ENCODE peak calls at places on chromosome 1, in five cellular contexts. T, Y, F, V and E are unnamed samples.

GRCh38 chr1:1748686-1749321 is 24.6 kb upstream of the CDK11A start:
- DNase-seq in T (no peak), Y (no peak), F (peak), V (no peak), E (no peak)

GRCh38 chr1:156336242-156336641 is 1.9 kb downstream of the CCT3 start:
- DNase-seq in T (no peak), Y (no peak), F (no peak), V (no peak), E (no peak)

GRCh38 chr1:32247983-32248889 is 1.2 kb downstream of the FAM167B start:
- DNase-seq in T (peak), Y (no peak), F (peak), V (no peak), E (peak)

GRCh38 chr1:41980872-41981653 is 62.3 kb upstream of the HIVEP3 start:
- DNase-seq in T (no peak), Y (no peak), F (no peak), V (no peak), E (no peak)

GRCh38 chr1:169487561-169487960 is 1.8 kb upstream of the SLC19A2 start:
- DNase-seq in T (no peak), Y (no peak), F (peak), V (no peak), E (no peak)

GRCh38 chr1:227234998-227235405 is 83.3 kb downstream of the CDC42BPA start:
- DNase-seq in T (peak), Y (no peak), F (no peak), V (peak), E (peak)

GRCh38 chr1:163650624-163651023 is 328.9 kb downstream of the NUF2 start:
- DNase-seq in T (no peak), Y (no peak), F (peak), V (no peak), E (no peak)

GRCh38 chr1:234218078-234218477 is 155.2 kb upstream of the COA6 start:
- DNase-seq in T (no peak), Y (no peak), F (no peak), V (no peak), E (no peak)

GRCh38 chr1:27045973-27046558 is 33.4 kb upstream of the TENT5B start:
- DNase-seq in T (peak), Y (no peak), F (peak), V (no peak), E (peak)

GRCh38 chr1:33140153-33141149 is 41.4 kb downstream of the TRIM62 start:
- DNase-seq in T (no peak), Y (no peak), F (no peak), V (no peak), E (no peak)

GRCh38 chr1:16246961-16247360 is 10.0 kb upstream of the CPLANE2 start:
- DNase-seq in T (no peak), Y (no peak), F (no peak), V (no peak), E (no peak)

GRCh38 chr1:33927721-33928120 is 63.8 kb downstream of the HMGB4 start:
- DNase-seq in T (no peak), Y (no peak), F (no peak), V (no peak), E (no peak)

GRCh38 chr1:83086346-83086745 is 912.6 kb downstream of the TTLL7 start:
- DNase-seq in T (peak), Y (no peak), F (no peak), V (no peak), E (peak)

GRCh38 chr1:119125874-119126273 is 14.6 kb downstream of the WARS2 start:
- DNase-seq in T (no peak), Y (no peak), F (no peak), V (no peak), E (no peak)